ENCODE peak calls at places on chromosomes 12 and 14, in seven cellular contexts. Z, C, T, N, R, P and A are unnamed samples.

GRCh38 chr12:67797316-67797741 is 148.8 kb downstream of the DYRK2 start:
- DNase-seq in N (no peak), P (peak; percentile 42), Z (no peak), R (no peak), T (no peak), C (no peak), A (no peak)

GRCh38 chr12:34400986-34401658 is 378.8 kb downstream of the ALG10 start:
- DNase-seq in Z (peak; percentile 34), T (no peak), P (peak; percentile 17), C (peak; percentile 3), R (no peak), N (peak; percentile 0), A (peak; percentile 70)

GRCh38 chr14:25381498-25381897 is 331.6 kb upstream of the STXBP6 start:
- DNase-seq in C (no peak), T (no peak), P (no peak), N (peak; percentile 17), Z (no peak), R (no peak), A (no peak)

GRCh38 chr12:52278931-52279682 is 4.7 kb downstream of the KRT86 start:
- DNase-seq in P (peak; percentile 83), T (peak; percentile 48), C (peak; percentile 86), Z (peak; percentile 88), N (peak; percentile 93), R (peak; percentile 41), A (peak; percentile 96)

GRCh38 chr14:60931206-60931605 is 49.7 kb downstream of the TRMT5 start:
- DNase-seq in Z (no peak), P (no peak), R (peak; percentile 5), N (no peak), T (no peak), C (no peak), A (no peak)

GRCh38 chr12:113134521-113134951 is 1.0 kb downstream of the RASAL1 start:
- DNase-seq in T (no peak), N (no peak), R (no peak), P (peak; percentile 21), C (no peak), Z (peak; percentile 24), A (no peak)

GRCh38 chr12:3150308-3150670 is 73.1 kb downstream of the TSPAN9 start:
- DNase-seq in R (no peak), T (no peak), P (no peak), C (no peak), Z (no peak), N (no peak), A (no peak)

GRCh38 chr12:106892075-106892474 is 63.6 kb upstream of the TMEM263 start:
- DNase-seq in C (no peak), N (no peak), T (no peak), R (no peak), Z (no peak), P (no peak), A (no peak)

GRCh38 chr14:74140374-74140850 is 55.7 kb downstream of the LIN52 start:
- DNase-seq in N (peak; percentile 54), R (peak; percentile 92), Z (peak; percentile 84), T (no peak), C (no peak), P (peak; percentile 90), A (no peak)

GRCh38 chr12:32535260-32535999 is 136.1 kb downstream of the FGD4 start:
- DNase-seq in Z (peak; percentile 83), P (peak; percentile 90), C (no peak), N (peak; percentile 51), R (peak; percentile 60), T (peak; percentile 69), A (peak; percentile 90)

GRCh38 chr12:43758247-43758727 is 303 bp downstream of the PUS7L start:
- DNase-seq in N (peak; percentile 36), T (no peak), R (no peak), P (no peak), Z (no peak), C (no peak), A (peak; percentile 47)

GRCh38 chr12:66971816-66972215 is 292.9 kb upstream of the GRIP1 start:
- DNase-seq in Z (no peak), P (no peak), N (no peak), C (no peak), T (no peak), R (no peak), A (no peak)

GRCh38 chr14:61110683-61111082 is 129.6 kb downstream of the SLC38A6 start:
- DNase-seq in R (no peak), P (no peak), T (no peak), C (no peak), Z (no peak), N (no peak), A (no peak)

GRCh38 chr14:105493921-105494605 is 3.0 kb downstream of the TEDC1 start:
- DNase-seq in C (peak; percentile 16), R (no peak), Z (peak; percentile 45), N (no peak), T (no peak), P (peak; percentile 33), A (peak; percentile 64)

GRCh38 chr12:52438305-52439301 is 4.4 kb upstream of the KRT75 start:
- DNase-seq in P (no peak), N (no peak), R (no peak), C (no peak), Z (no peak), T (no peak), A (no peak)

GRCh38 chr12:114274131-114274530 is 131.8 kb downstream of the TBX5 start:
- DNase-seq in N (no peak), R (no peak), P (no peak), T (no peak), Z (no peak), C (no peak), A (no peak)

GRCh38 chr12:53224268-53224896 is 7.6 kb downstream of the RARG start:
- DNase-seq in P (peak; percentile 25), N (no peak), Z (peak; percentile 54), T (no peak), R (no peak), C (peak; percentile 29), A (no peak)

GRCh38 chr12:80432061-80432460 is 12.0 kb upstream of the PTPRQ start:
- DNase-seq in C (no peak), Z (no peak), N (no peak), T (no peak), P (no peak), R (no peak), A (no peak)

GRCh38 chr12:80100566-80100965 is 1.2 kb downstream of the OTOGL start:
- DNase-seq in Z (no peak), R (no peak), C (no peak), P (no peak), N (no peak), T (no peak), A (no peak)

GRCh38 chr12:19196959-19197630 is 67.6 kb downstream of the PLEKHA5 start:
- DNase-seq in P (no peak), N (no peak), Z (no peak), R (peak; percentile 6), T (no peak), C (no peak), A (no peak)

GRCh38 chr12:70398862-70399261 is 32.8 kb downstream of the KCNMB4 start:
- DNase-seq in R (no peak), C (no peak), P (no peak), N (no peak), Z (no peak), T (no peak), A (no peak)

GRCh38 chr12:50241178-50241577 is 42.1 kb downstream of the LIMA1 start:
- DNase-seq in P (no peak), N (no peak), R (peak; percentile 63), T (no peak), C (no peak), Z (no peak), A (no peak)

GRCh38 chr12:50415899-50416479 is 15.3 kb downstream of the LARP4 start:
- DNase-seq in R (no peak), C (no peak), T (no peak), P (no peak), N (no peak), Z (no peak), A (no peak)

GRCh38 chr12:130747867-130748740 is 32.0 kb upstream of the RIMBP2 start:
- DNase-seq in R (peak; percentile 65), C (peak; percentile 85), N (peak; percentile 82), T (peak; percentile 66), P (peak; percentile 88), Z (peak; percentile 80), A (peak; percentile 75)

GRCh38 chr12:57611116-57611809 is at the start of gene ARHGEF25:
- DNase-seq in R (no peak), N (peak; percentile 91), T (peak; percentile 45), P (peak; percentile 88), C (peak; percentile 77), Z (no peak), A (peak; percentile 83)

GRCh38 chr12:120132437-120132836 is 15.9 kb upstream of the RAB35 start:
- DNase-seq in T (no peak), Z (no peak), C (no peak), R (no peak), N (no peak), P (no peak), A (no peak)

GRCh38 chr14:32939254-32940065 is 781 bp downstream of the NPAS3 start:
- DNase-seq in T (no peak), R (peak; percentile 40), C (peak; percentile 39), N (peak; percentile 63), Z (peak; percentile 58), P (peak; percentile 87), A (peak; percentile 61)

GRCh38 chr12:53997324-53998173 is 2.4 kb upstream of the HOXC9 start:
- DNase-seq in C (no peak), Z (no peak), N (no peak), R (no peak), T (no peak), P (no peak), A (no peak)

GRCh38 chr14:89957791-89958190 is 2.1 kb downstream of the TDP1 start:
- DNase-seq in C (no peak), N (no peak), T (no peak), P (peak; percentile 40), R (no peak), Z (no peak), A (no peak)

GRCh38 chr14:105060751-105061427 is 4.3 kb downstream of the GPR132 start:
- DNase-seq in Z (peak; percentile 78), C (peak; percentile 76), N (no peak), P (peak; percentile 76), R (no peak), T (peak; percentile 78), A (peak; percentile 69)

GRCh38 chr14:34837801-34838322 is 37.3 kb downstream of the BAZ1A start:
- DNase-seq in T (no peak), R (no peak), P (no peak), Z (no peak), N (no peak), C (no peak), A (no peak)

GRCh38 chr14:32728957-32729356 is 209.7 kb upstream of the NPAS3 start:
- DNase-seq in P (no peak), Z (no peak), C (no peak), R (no peak), N (no peak), T (no peak), A (no peak)